ENCODE peak calls at places on chromosomes 2 and 18, in four cellular contexts. H is transverse colon, M is lung, L is cardiac muscle cell. G is an unnamed sample.

GRCh38 chr2:182649316-182649715 is 66.7 kb upstream of the DNAJC10 start:
- DNase-seq in H (peak), M (no peak), L (peak), G (no peak)

GRCh38 chr2:7930800-7931635 is 750.8 kb upstream of the ID2 start:
- DNase-seq in H (no peak), M (no peak), L (no peak), G (no peak)

GRCh38 chr18:63261029-63261428 is 58.5 kb downstream of the BCL2 start:
- DNase-seq in H (no peak), M (no peak), L (no peak), G (no peak)

GRCh38 chr2:203361922-203362321 is 33.7 kb downstream of the ABI2 start:
- DNase-seq in H (no peak), M (no peak), L (no peak), G (no peak)

GRCh38 chr2:206851511-206851910 is 86.1 kb downstream of the FASTKD2 start:
- DNase-seq in H (no peak), M (no peak), L (no peak), G (no peak)

GRCh38 chr18:59643740-59644139 is 53.5 kb downstream of the CCBE1 start:
- DNase-seq in H (no peak), M (no peak), L (no peak), G (no peak)

GRCh38 chr18:8721094-8721669 is 15.8 kb downstream of the MTCL1 start:
- DNase-seq in H (no peak), M (no peak), L (no peak), G (no peak)

GRCh38 chr18:47558110-47558750 is 306.8 kb upstream of the SKOR2 start:
- DNase-seq in H (no peak), M (no peak), L (no peak), G (no peak)

GRCh38 chr2:175253871-175254270 is 72.4 kb upstream of the ATP5MC3 start:
- DNase-seq in H (no peak), M (no peak), L (no peak), G (no peak)

GRCh38 chr2:45315881-45316280 is 295.2 kb downstream of the SRBD1 start:
- DNase-seq in H (no peak), M (no peak), L (no peak), G (no peak)

GRCh38 chr2:199543606-199544172 is 86.0 kb upstream of the SATB2 start:
- DNase-seq in H (no peak), M (no peak), L (no peak), G (no peak)

GRCh38 chr2:145757503-145758290 is 1237.8 kb upstream of the ZEB2 start:
- DNase-seq in H (no peak), M (no peak), L (no peak), G (no peak)

GRCh38 chr2:109679627-109680026 is 65.5 kb downstream of the SOWAHC start:
- DNase-seq in H (no peak), M (no peak), L (no peak), G (no peak)

GRCh38 chr18:42922363-42922762 is 193.1 kb downstream of the RIT2 start:
- DNase-seq in H (no peak), M (no peak), L (no peak), G (no peak)

GRCh38 chr2:107989445-107989844 is 3.1 kb downstream of the SLC5A7 start:
- DNase-seq in H (no peak), M (no peak), L (no peak), G (no peak)

GRCh38 chr2:228901531-228901930 is 369.6 kb downstream of the PID1 start:
- DNase-seq in H (no peak), M (no peak), L (no peak), G (no peak)

GRCh38 chr2:46909771-46910419 is 5.7 kb downstream of the MCFD2 start:
- DNase-seq in H (peak), M (no peak), L (no peak), G (no peak)

GRCh38 chr2:62407838-62408589 is 98.0 kb downstream of the TMEM17 start:
- DNase-seq in H (no peak), M (no peak), L (no peak), G (no peak)

GRCh38 chr2:211437396-211437795 is 881.0 kb downstream of the CPS1 start:
- DNase-seq in H (no peak), M (no peak), L (no peak), G (no peak)

GRCh38 chr18:77080283-77080682 is 52.3 kb downstream of the MBP start:
- DNase-seq in H (peak), M (no peak), L (no peak), G (no peak)

GRCh38 chr2:163856941-163857340 is 121.1 kb upstream of the FIGN start:
- DNase-seq in H (no peak), M (no peak), L (peak), G (no peak)

GRCh38 chr2:71751590-71751989 is 298.2 kb downstream of the DYSF start:
- DNase-seq in H (no peak), M (no peak), L (no peak), G (no peak)

GRCh38 chr2:60528366-60528765 is 25.1 kb downstream of the BCL11A start:
- DNase-seq in H (no peak), M (no peak), L (no peak), G (no peak)

GRCh38 chr2:31079665-31080064 is 58.6 kb downstream of the GALNT14 start:
- DNase-seq in H (no peak), M (no peak), L (peak), G (no peak)

GRCh38 chr2:7900593-7900992 is 781.3 kb upstream of the ID2 start:
- DNase-seq in H (no peak), M (no peak), L (no peak), G (no peak)

GRCh38 chr2:112048887-112049286 is 6.2 kb upstream of the TMEM87B start:
- DNase-seq in H (peak), M (no peak), L (peak), G (no peak)

GRCh38 chr2:138775725-138776124 is 4.5 kb downstream of the NXPH2 start:
- DNase-seq in H (no peak), M (no peak), L (no peak), G (no peak)

GRCh38 chr2:7471185-7471584 is 554.0 kb downstream of the RNF144A start:
- DNase-seq in H (no peak), M (no peak), L (no peak), G (no peak)

GRCh38 chr2:1440581-1440980 is 27.3 kb downstream of the TPO start:
- DNase-seq in H (no peak), M (no peak), L (no peak), G (no peak)

GRCh38 chr18:64365106-64365505 is 216.2 kb upstream of the LINC00305 start:
- DNase-seq in H (no peak), M (no peak), L (no peak), G (no peak)

GRCh38 chr2:102915128-102915527 is 153.3 kb downstream of the TMEM182 start:
- DNase-seq in H (no peak), M (no peak), L (no peak), G (no peak)

GRCh38 chr2:102667072-102667471 is 47.7 kb downstream of the SLC9A2 start:
- DNase-seq in H (no peak), M (no peak), L (no peak), G (no peak)

GRCh38 chr2:26462511-26463251 is 15.2 kb downstream of the OTOF start:
- DNase-seq in H (peak), M (no peak), L (peak), G (no peak)

GRCh38 chr2:191202881-191203397 is 42.3 kb upstream of the MYO1B start:
- DNase-seq in H (peak), M (no peak), L (no peak), G (no peak)

GRCh38 chr2:42581257-42581656 is 12.8 kb downstream of the MTA3 start:
- DNase-seq in H (no peak), M (no peak), L (no peak), G (no peak)

GRCh38 chr2:199309973-199310372 is 147.8 kb downstream of the SATB2 start:
- DNase-seq in H (no peak), M (no peak), L (no peak), G (no peak)

GRCh38 chr18:61655630-61656029 is 237.2 kb downstream of the RNF152 start:
- DNase-seq in H (no peak), M (no peak), L (no peak), G (no peak)

GRCh38 chr2:98234763-98235162 is 111.5 kb upstream of the CNGA3 start:
- DNase-seq in H (no peak), M (no peak), L (no peak), G (no peak)

GRCh38 chr18:79366177-79367094 is 29.3 kb upstream of the NFATC1 start:
- DNase-seq in H (no peak), M (no peak), L (no peak), G (no peak)

DNA sequence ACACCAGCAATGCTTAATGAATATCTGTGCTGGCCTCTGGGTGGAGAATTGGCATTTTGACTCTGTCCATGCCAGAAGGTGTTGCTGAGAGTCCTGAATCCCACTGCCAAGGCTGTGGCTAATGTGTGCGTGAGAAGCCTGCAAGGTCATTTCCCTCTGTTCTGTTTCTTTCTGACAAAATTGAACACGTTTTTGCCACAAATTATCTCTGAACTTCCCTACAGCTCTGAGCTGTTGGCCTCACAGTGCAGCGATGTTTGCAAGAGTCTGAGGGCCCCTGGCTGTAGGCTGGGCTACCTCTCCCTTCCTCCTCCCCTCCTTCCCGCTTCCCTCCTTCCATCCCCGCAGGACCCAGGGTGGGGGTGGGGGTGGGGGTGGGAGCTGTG is 154.1 kb upstream of the HS6ST1 start:
- DNase-seq in H (no peak), M (no peak), L (no peak), G (no peak)
- H3K4me3 ChIP-seq in H (no peak), M (no peak), L (no peak), G (no peak)

DNA sequence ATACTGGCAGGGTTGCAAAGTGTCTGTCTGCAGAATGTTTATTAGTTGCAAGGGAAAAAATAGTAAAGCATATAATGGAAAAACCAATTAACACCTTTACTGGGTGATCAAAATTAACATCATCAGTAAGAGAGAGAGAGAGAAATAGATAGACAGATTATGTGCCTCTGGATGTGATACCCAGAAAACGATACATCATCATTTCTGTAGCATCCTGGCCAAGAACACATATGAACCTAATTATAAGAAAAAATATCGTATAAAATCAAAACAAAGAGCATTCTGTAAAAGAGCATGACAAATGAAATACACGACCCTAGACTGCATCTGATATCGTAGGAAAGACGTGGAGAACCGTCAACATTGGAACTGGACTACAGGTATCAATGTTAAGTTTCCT is 64.6 kb downstream of the SMC6 start:
- DNase-seq in H (no peak), M (no peak), L (no peak), G (no peak)
- H3K4me3 ChIP-seq in H (no peak), M (no peak), L (no peak), G (no peak)

GRCh38 chr2:144288428-144288827 is 231.5 kb downstream of the ZEB2 start:
- DNase-seq in H (no peak), M (no peak), L (no peak), G (no peak)
- H3K4me3 ChIP-seq in H (no peak), M (no peak), L (no peak), G (no peak)

GRCh38 chr2:104448661-104449410 is 405.1 kb upstream of the POU3F3 start:
- DNase-seq in H (no peak), M (no peak), L (no peak), G (no peak)
- H3K4me3 ChIP-seq in H (no peak), M (no peak), L (no peak), G (no peak)